ENCODE peak calls at places on chromosomes 12 and 14, in eight cellular contexts. One of them, this sample, is unnamed. For H3K27me3, the result is how much of the 10 kb centered on the place peaks cover.

GRCh38 chr12:12990700-12991468 is 9.2 kb downstream of the HEBP1 start:
- DNase-seq in heart left ventricle: no peak
- DNase-seq in HCT116: no peak
- DNase-seq in mammary epithelial cell: no peak
- DNase-seq in transverse colon: no peak
- DNase-seq in breast epithelium: no peak
- DNase-seq in prostate gland: no peak
- DNase-seq in lower lobe of right lung: no peak
- DNase-seq in this sample: no peak

GRCh38 chr14:93901813-93902212 is 25.3 kb upstream of the FAM181A start:
- DNase-seq in heart left ventricle: no peak
- DNase-seq in HCT116: no peak
- DNase-seq in mammary epithelial cell: no peak
- DNase-seq in transverse colon: no peak
- DNase-seq in breast epithelium: no peak
- DNase-seq in prostate gland: peak
- DNase-seq in lower lobe of right lung: no peak
- DNase-seq in this sample: no peak

GRCh38 chr12:116220756-116221155 is 56.7 kb downstream of the MED13L start:
- DNase-seq in heart left ventricle: no peak
- DNase-seq in HCT116: no peak
- DNase-seq in mammary epithelial cell: no peak
- DNase-seq in transverse colon: no peak
- DNase-seq in breast epithelium: no peak
- DNase-seq in prostate gland: no peak
- DNase-seq in lower lobe of right lung: no peak
- DNase-seq in this sample: no peak

GRCh38 chr12:45423931-45424330 is 208.0 kb downstream of the ANO6 start:
- DNase-seq in heart left ventricle: no peak
- DNase-seq in HCT116: no peak
- DNase-seq in mammary epithelial cell: no peak
- DNase-seq in transverse colon: no peak
- DNase-seq in breast epithelium: no peak
- DNase-seq in prostate gland: no peak
- DNase-seq in lower lobe of right lung: no peak
- DNase-seq in this sample: no peak

GRCh38 chr12:76422878-76423438 is 74.7 kb upstream of the BBS10 start:
- DNase-seq in heart left ventricle: no peak
- DNase-seq in HCT116: no peak
- DNase-seq in mammary epithelial cell: peak
- DNase-seq in transverse colon: no peak
- DNase-seq in breast epithelium: no peak
- DNase-seq in prostate gland: no peak
- DNase-seq in lower lobe of right lung: no peak
- DNase-seq in this sample: no peak

GRCh38 chr12:6638305-6638704 is 2.5 kb upstream of the LPAR5 start:
- DNase-seq in heart left ventricle: no peak
- DNase-seq in HCT116: no peak
- DNase-seq in mammary epithelial cell: no peak
- DNase-seq in transverse colon: no peak
- DNase-seq in breast epithelium: no peak
- DNase-seq in prostate gland: no peak
- DNase-seq in lower lobe of right lung: no peak
- DNase-seq in this sample: no peak

GRCh38 chr12:132143328-132144071 is 619 bp downstream of the DDX51 start:
- DNase-seq in heart left ventricle: no peak
- DNase-seq in HCT116: no peak
- DNase-seq in mammary epithelial cell: no peak
- DNase-seq in transverse colon: no peak
- DNase-seq in breast epithelium: no peak
- DNase-seq in prostate gland: no peak
- DNase-seq in lower lobe of right lung: no peak
- DNase-seq in this sample: no peak

GRCh38 chr12:8499616-8500015 is 13.7 kb upstream of the CLEC4D start:
- DNase-seq in heart left ventricle: no peak
- DNase-seq in HCT116: no peak
- DNase-seq in mammary epithelial cell: no peak
- DNase-seq in transverse colon: no peak
- DNase-seq in breast epithelium: no peak
- DNase-seq in prostate gland: no peak
- DNase-seq in lower lobe of right lung: no peak
- DNase-seq in this sample: no peak

GRCh38 chr14:91545946-91546716 is 36.0 kb upstream of the PPP4R3A start:
- DNase-seq in heart left ventricle: no peak
- DNase-seq in HCT116: no peak
- DNase-seq in mammary epithelial cell: no peak
- DNase-seq in transverse colon: no peak
- DNase-seq in breast epithelium: no peak
- DNase-seq in prostate gland: peak
- DNase-seq in lower lobe of right lung: no peak
- DNase-seq in this sample: no peak

GRCh38 chr12:64943686-64944085 is 119.2 kb downstream of the TBC1D30 start:
- DNase-seq in heart left ventricle: no peak
- DNase-seq in HCT116: no peak
- DNase-seq in mammary epithelial cell: peak
- DNase-seq in transverse colon: no peak
- DNase-seq in breast epithelium: peak
- DNase-seq in prostate gland: no peak
- DNase-seq in lower lobe of right lung: no peak
- DNase-seq in this sample: no peak

GRCh38 chr12:118102070-118102469 is 1.7 kb downstream of the VSIG10 start:
- DNase-seq in heart left ventricle: no peak
- DNase-seq in HCT116: peak
- DNase-seq in mammary epithelial cell: peak
- DNase-seq in transverse colon: peak
- DNase-seq in breast epithelium: no peak
- DNase-seq in prostate gland: no peak
- DNase-seq in lower lobe of right lung: no peak
- DNase-seq in this sample: no peak

GRCh38 chr14:54625158-54625557 is 58.2 kb downstream of the SAMD4A start:
- DNase-seq in heart left ventricle: no peak
- DNase-seq in HCT116: no peak
- DNase-seq in mammary epithelial cell: no peak
- DNase-seq in transverse colon: no peak
- DNase-seq in breast epithelium: no peak
- DNase-seq in prostate gland: no peak
- DNase-seq in lower lobe of right lung: no peak
- DNase-seq in this sample: no peak

GRCh38 chr14:52124791-52125661 is 56.2 kb upstream of the NID2 start:
- DNase-seq in heart left ventricle: peak
- DNase-seq in HCT116: no peak
- DNase-seq in mammary epithelial cell: peak
- DNase-seq in transverse colon: no peak
- DNase-seq in breast epithelium: no peak
- DNase-seq in prostate gland: no peak
- DNase-seq in lower lobe of right lung: no peak
- DNase-seq in this sample: no peak

GRCh38 chr12:94073441-94074051 is 74.8 kb upstream of the PLXNC1 start:
- DNase-seq in heart left ventricle: peak
- DNase-seq in HCT116: no peak
- DNase-seq in mammary epithelial cell: no peak
- DNase-seq in transverse colon: no peak
- DNase-seq in breast epithelium: no peak
- DNase-seq in prostate gland: no peak
- DNase-seq in lower lobe of right lung: no peak
- DNase-seq in this sample: peak

GRCh38 chr12:57001448-57001906 is 4.9 kb downstream of the ZBTB39 start:
- DNase-seq in heart left ventricle: peak
- DNase-seq in HCT116: peak
- DNase-seq in mammary epithelial cell: peak
- DNase-seq in transverse colon: peak
- DNase-seq in breast epithelium: peak
- DNase-seq in prostate gland: peak
- DNase-seq in lower lobe of right lung: peak
- DNase-seq in this sample: peak

GRCh38 chr12:116784238-116784612 is 46.1 kb downstream of the RNFT2 start:
- DNase-seq in heart left ventricle: no peak
- DNase-seq in HCT116: peak
- DNase-seq in mammary epithelial cell: no peak
- DNase-seq in transverse colon: no peak
- DNase-seq in breast epithelium: no peak
- DNase-seq in prostate gland: no peak
- DNase-seq in lower lobe of right lung: no peak
- DNase-seq in this sample: no peak

GRCh38 chr12:124747426-124748161 is 116.1 kb downstream of the SCARB1 start:
- DNase-seq in heart left ventricle: no peak
- DNase-seq in HCT116: no peak
- DNase-seq in mammary epithelial cell: peak
- DNase-seq in transverse colon: peak
- DNase-seq in breast epithelium: no peak
- DNase-seq in prostate gland: no peak
- DNase-seq in lower lobe of right lung: no peak
- DNase-seq in this sample: no peak

GRCh38 chr12:116971222-116971621 is 60.5 kb downstream of the FBXW8 start:
- DNase-seq in heart left ventricle: no peak
- DNase-seq in HCT116: no peak
- DNase-seq in mammary epithelial cell: no peak
- DNase-seq in transverse colon: no peak
- DNase-seq in breast epithelium: no peak
- DNase-seq in prostate gland: no peak
- DNase-seq in lower lobe of right lung: no peak
- DNase-seq in this sample: no peak

GRCh38 chr12:106096376-106096775 is 42.4 kb downstream of the NUAK1 start:
- DNase-seq in heart left ventricle: no peak
- DNase-seq in HCT116: no peak
- DNase-seq in mammary epithelial cell: no peak
- DNase-seq in transverse colon: no peak
- DNase-seq in breast epithelium: no peak
- DNase-seq in prostate gland: peak
- DNase-seq in lower lobe of right lung: no peak
- DNase-seq in this sample: peak

GRCh38 chr14:75315143-75315542 is 36.5 kb downstream of the FOS start:
- DNase-seq in heart left ventricle: no peak
- DNase-seq in HCT116: no peak
- DNase-seq in mammary epithelial cell: peak
- DNase-seq in transverse colon: peak
- DNase-seq in breast epithelium: no peak
- DNase-seq in prostate gland: peak
- DNase-seq in lower lobe of right lung: no peak
- DNase-seq in this sample: peak

DNA sequence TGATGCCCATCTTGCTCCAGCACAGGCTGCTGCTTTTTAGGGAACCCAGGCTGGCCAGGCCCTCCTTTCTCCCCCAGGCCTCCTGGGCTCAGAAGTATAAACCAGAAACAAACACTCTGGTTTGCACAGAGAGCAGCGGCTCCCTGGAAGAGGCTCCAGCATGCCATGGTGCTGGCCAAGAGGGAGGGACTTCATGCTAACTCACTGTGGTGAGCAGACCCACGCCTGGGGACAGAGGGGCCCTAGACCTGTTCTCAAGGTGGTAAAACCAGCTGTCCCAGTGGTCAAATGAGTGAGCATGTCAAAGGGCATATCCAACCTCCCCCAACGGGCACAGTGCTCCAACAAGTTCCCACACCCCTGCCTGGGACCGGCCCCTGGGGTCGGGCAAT is 15.5 kb downstream of the BCL11B start:
- DNase-seq in heart left ventricle: no peak
- DNase-seq in HCT116: no peak
- DNase-seq in mammary epithelial cell: no peak
- DNase-seq in transverse colon: no peak
- DNase-seq in breast epithelium: no peak
- DNase-seq in prostate gland: no peak
- DNase-seq in lower lobe of right lung: no peak
- DNase-seq in this sample: no peak
- H3K27me3 ChIP-seq in heart left ventricle: half or more
- H3K27me3 ChIP-seq in HCT116: under half
- H3K27me3 ChIP-seq in mammary epithelial cell: under half
- H3K27me3 ChIP-seq in transverse colon: under half
- H3K27me3 ChIP-seq in breast epithelium: under half
- H3K27me3 ChIP-seq in prostate gland: under half
- H3K27me3 ChIP-seq in lower lobe of right lung: under half
- H3K27me3 ChIP-seq in this sample: under half

DNA sequence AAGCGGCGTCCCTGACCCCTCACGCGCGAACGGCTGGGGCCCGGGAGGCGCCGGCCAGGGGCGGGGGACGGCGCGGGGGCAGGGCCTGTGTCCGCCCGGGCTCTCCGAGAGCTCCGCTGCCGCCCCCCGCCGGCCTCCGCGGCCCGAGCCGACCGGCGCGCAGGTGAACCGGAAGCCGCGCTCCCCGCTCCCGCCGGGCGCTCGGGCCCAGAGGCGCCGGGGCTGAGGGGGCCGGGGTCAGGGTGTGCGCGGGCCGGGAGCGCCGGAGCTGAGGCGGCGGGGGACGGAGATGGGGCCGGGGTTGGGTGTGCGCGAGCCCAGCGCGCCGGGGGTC is 403 bp downstream of the HIP1R start:
- DNase-seq in heart left ventricle: no peak
- DNase-seq in HCT116: no peak
- DNase-seq in mammary epithelial cell: no peak
- DNase-seq in transverse colon: peak
- DNase-seq in breast epithelium: no peak
- DNase-seq in prostate gland: no peak
- DNase-seq in lower lobe of right lung: peak
- DNase-seq in this sample: no peak
- TF ChIP-seq CTCF in heart left ventricle: no peak
- TF ChIP-seq CTCF in HCT116: no peak
- TF ChIP-seq CTCF in mammary epithelial cell: no peak
- TF ChIP-seq CTCF in transverse colon: no peak
- TF ChIP-seq CTCF in breast epithelium: no peak
- TF ChIP-seq CTCF in prostate gland: no peak
- TF ChIP-seq CTCF in lower lobe of right lung: no peak
- TF ChIP-seq CTCF in this sample: no peak

DNA sequence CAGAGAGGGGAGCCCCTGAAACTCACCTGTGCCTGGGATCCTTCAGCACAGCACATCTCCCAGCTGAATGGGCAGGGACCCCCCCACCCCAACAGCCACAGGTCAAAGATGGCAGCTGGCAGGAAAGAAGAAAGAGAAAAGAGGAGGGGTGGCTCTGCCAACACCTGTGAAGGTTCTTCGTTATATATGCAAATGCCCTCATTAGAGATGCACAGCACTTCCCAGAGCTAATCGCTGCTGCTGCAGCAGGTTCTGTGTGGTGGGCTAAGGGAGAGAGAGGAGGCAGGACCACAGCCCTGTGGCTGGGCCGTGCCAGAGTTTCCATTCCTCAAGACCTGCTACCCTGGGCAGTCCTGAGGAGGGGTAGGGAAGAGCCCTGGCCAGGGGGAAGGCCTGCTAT is 28.7 kb downstream of the SMUG1 start:
- DNase-seq in heart left ventricle: no peak
- DNase-seq in HCT116: no peak
- DNase-seq in mammary epithelial cell: no peak
- DNase-seq in transverse colon: no peak
- DNase-seq in breast epithelium: no peak
- DNase-seq in prostate gland: no peak
- DNase-seq in lower lobe of right lung: no peak
- DNase-seq in this sample: no peak
- H3K27me3 ChIP-seq in heart left ventricle: under half
- H3K27me3 ChIP-seq in HCT116: under half
- H3K27me3 ChIP-seq in mammary epithelial cell: under half
- H3K27me3 ChIP-seq in transverse colon: under half
- H3K27me3 ChIP-seq in breast epithelium: under half
- H3K27me3 ChIP-seq in prostate gland: under half
- H3K27me3 ChIP-seq in lower lobe of right lung: under half
- H3K27me3 ChIP-seq in this sample: under half

DNA sequence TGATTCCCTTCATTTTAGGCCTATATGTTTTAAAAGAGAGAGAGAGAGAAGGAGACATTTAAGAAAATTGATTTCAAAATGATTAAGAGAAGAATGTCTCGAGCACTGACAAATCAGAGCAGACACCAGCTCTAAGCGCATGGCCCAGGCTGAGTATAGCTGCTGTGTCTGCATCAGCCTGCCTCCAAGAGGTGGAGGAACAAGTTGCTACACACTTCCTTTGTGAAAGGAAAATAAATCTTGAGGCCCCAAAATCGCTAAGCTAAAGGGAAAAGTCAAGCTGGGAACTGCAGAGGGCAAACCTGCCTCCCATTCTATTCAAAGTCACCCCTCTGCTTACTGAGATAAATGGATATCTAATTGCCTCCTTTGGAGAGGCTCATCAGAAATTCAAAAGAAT is 728.6 kb upstream of the TMEM132C start:
- DNase-seq in heart left ventricle: no peak
- DNase-seq in HCT116: no peak
- DNase-seq in mammary epithelial cell: no peak
- DNase-seq in transverse colon: no peak
- DNase-seq in breast epithelium: no peak
- DNase-seq in prostate gland: no peak
- DNase-seq in lower lobe of right lung: no peak
- DNase-seq in this sample: no peak
- TF ChIP-seq CTCF in heart left ventricle: no peak
- TF ChIP-seq CTCF in HCT116: no peak
- TF ChIP-seq CTCF in mammary epithelial cell: no peak
- TF ChIP-seq CTCF in transverse colon: no peak
- TF ChIP-seq CTCF in breast epithelium: no peak
- TF ChIP-seq CTCF in prostate gland: no peak
- TF ChIP-seq CTCF in lower lobe of right lung: no peak
- TF ChIP-seq CTCF in this sample: no peak